ENCODE peak calls at places on chromosomes 13 and 19, in five cellular contexts. J, R, Y, T and L are unnamed samples.

GRCh38 chr19:10991076-10991475 is 30.2 kb downstream of the SMARCA4 start:
- DNase-seq in J (no peak), R (no peak), Y (no peak), T (no peak), L (no peak)

GRCh38 chr19:2353895-2354592 is 6.0 kb upstream of the TMPRSS9 start:
- DNase-seq in J (no peak), R (no peak), Y (no peak), T (no peak), L (no peak)

GRCh38 chr19:51830263-51830662 is 35.3 kb downstream of the FPR3 start:
- DNase-seq in J (no peak), R (no peak), Y (no peak), T (no peak), L (no peak)

GRCh38 chr19:7366701-7367420 is 18.1 kb downstream of the ARHGEF18 start:
- DNase-seq in J (no peak), R (peak), Y (no peak), T (no peak), L (no peak)

GRCh38 chr19:39590265-39590664 is 12.1 kb upstream of the LGALS13 start:
- DNase-seq in J (no peak), R (no peak), Y (no peak), T (peak), L (no peak)

GRCh38 chr19:13839938-13840750 is 36.8 kb upstream of the NANOS3 start:
- DNase-seq in J (no peak), R (no peak), Y (no peak), T (no peak), L (no peak)

GRCh38 chr13:85241045-85241444 is 558.2 kb downstream of the SLITRK6 start:
- DNase-seq in J (no peak), R (no peak), Y (no peak), T (no peak), L (no peak)

GRCh38 chr13:52159159-52159982 is at the start of gene NEK3:
- DNase-seq in J (peak), R (peak), Y (no peak), T (peak), L (peak)

GRCh38 chr19:7993560-7993959 is 11.9 kb downstream of the ELAVL1 start:
- DNase-seq in J (no peak), R (no peak), Y (no peak), T (no peak), L (no peak)

GRCh38 chr13:42967660-42968059 is 24.4 kb downstream of the EPSTI1 start:
- DNase-seq in J (no peak), R (no peak), Y (no peak), T (no peak), L (no peak)

GRCh38 chr13:108834193-108834592 is 204.8 kb downstream of the MYO16 start:
- DNase-seq in J (no peak), R (no peak), Y (no peak), T (no peak), L (peak)

GRCh38 chr19:40960062-40960685 is 30.9 kb upstream of the CYP2B6 start:
- DNase-seq in J (no peak), R (no peak), Y (no peak), T (no peak), L (no peak)

GRCh38 chr13:66424417-66424816 is 805.7 kb downstream of the PCDH9 start:
- DNase-seq in J (no peak), R (no peak), Y (no peak), T (no peak), L (no peak)

GRCh38 chr13:100835695-100836094 is 161.1 kb upstream of the TMTC4 start:
- DNase-seq in J (no peak), R (no peak), Y (no peak), T (no peak), L (no peak)

GRCh38 chr13:38703255-38703654 is 16.4 kb downstream of the FREM2 start:
- DNase-seq in J (no peak), R (no peak), Y (no peak), T (no peak), L (no peak)

GRCh38 chr13:78601886-78602560 is 1.3 kb downstream of the POU4F1 start:
- DNase-seq in J (no peak), R (no peak), Y (no peak), T (no peak), L (no peak)

GRCh38 chr13:48731957-48732569 is 78.3 kb downstream of the CYSLTR2 start:
- DNase-seq in J (peak), R (peak), Y (no peak), T (peak), L (peak)

GRCh38 chr19:11225172-11225571 is 14.2 kb upstream of the ANGPTL8 start:
- DNase-seq in J (no peak), R (no peak), Y (no peak), T (no peak), L (no peak)

GRCh38 chr19:1295169-1296012 is 9.7 kb downstream of the EFNA2 start:
- DNase-seq in J (peak), R (no peak), Y (no peak), T (peak), L (no peak)

GRCh38 chr19:29683009-29683408 is 17.7 kb downstream of the PLEKHF1 start:
- DNase-seq in J (no peak), R (peak), Y (no peak), T (no peak), L (no peak)

GRCh38 chr13:38821753-38822551 is 135.1 kb downstream of the FREM2 start:
- DNase-seq in J (no peak), R (no peak), Y (no peak), T (no peak), L (no peak)

GRCh38 chr13:24063281-24063851 is 97.2 kb upstream of the SPATA13 start:
- DNase-seq in J (no peak), R (no peak), Y (no peak), T (no peak), L (no peak)

GRCh38 chr13:32581177-32581786 is 5.0 kb upstream of the PDS5B start:
- DNase-seq in J (no peak), R (peak), Y (no peak), T (no peak), L (no peak)

GRCh38 chr19:50162988-50163387 is at the start of gene IZUMO2:
- DNase-seq in J (no peak), R (no peak), Y (no peak), T (peak), L (no peak)

GRCh38 chr19:58513213-58513693 is 1.5 kb upstream of the SLC27A5 start:
- DNase-seq in J (no peak), R (no peak), Y (no peak), T (no peak), L (no peak)

GRCh38 chr13:43232866-43233265 is 209.5 kb downstream of the DNAJC15 start:
- DNase-seq in J (no peak), R (no peak), Y (no peak), T (no peak), L (no peak)

GRCh38 chr13:30895773-30896172 is 10.3 kb upstream of the MEDAG start:
- DNase-seq in J (no peak), R (no peak), Y (no peak), T (no peak), L (no peak)

GRCh38 chr19:39372047-39372802 is 18.7 kb downstream of the PAF1 start:
- DNase-seq in J (no peak), R (no peak), Y (no peak), T (no peak), L (no peak)

GRCh38 chr19:45940515-45940805 is 25.9 kb upstream of the NANOS2 start:
- DNase-seq in J (no peak), R (no peak), Y (no peak), T (no peak), L (no peak)

GRCh38 chr13:81988542-81988941 is 1647.6 kb upstream of the SPRY2 start:
- DNase-seq in J (no peak), R (no peak), Y (no peak), T (no peak), L (no peak)

GRCh38 chr19:38898788-38899446 is 501 bp downstream of the SIRT2 start:
- DNase-seq in J (no peak), R (no peak), Y (no peak), T (no peak), L (no peak)

GRCh38 chr13:28220166-28220565 is 81.8 kb downstream of the PAN3 start:
- DNase-seq in J (no peak), R (no peak), Y (no peak), T (no peak), L (no peak)

GRCh38 chr13:99721606-99722384 is 220.5 kb downstream of the TM9SF2 start:
- DNase-seq in J (no peak), R (no peak), Y (no peak), T (peak), L (no peak)

GRCh38 chr13:30908416-30908980 is 2.4 kb downstream of the MEDAG start:
- DNase-seq in J (no peak), R (no peak), Y (no peak), T (no peak), L (no peak)

GRCh38 chr13:99123101-99124045 is 77.3 kb upstream of the UBAC2 start:
- DNase-seq in J (no peak), R (no peak), Y (no peak), T (no peak), L (no peak)

GRCh38 chr13:44271031-44271433 is 102.6 kb upstream of the SERP2 start:
- DNase-seq in J (no peak), R (no peak), Y (no peak), T (no peak), L (no peak)

GRCh38 chr19:56837492-56837891 is 3.0 kb downstream of the PEG3 start:
- DNase-seq in J (no peak), R (peak), Y (no peak), T (no peak), L (peak)

GRCh38 chr13:24263652-24264051 is 45.7 kb upstream of the C1QTNF9 start:
- DNase-seq in J (no peak), R (peak), Y (no peak), T (no peak), L (no peak)

GRCh38 chr13:66657165-66657895 is 572.8 kb downstream of the PCDH9 start:
- DNase-seq in J (no peak), R (peak), Y (no peak), T (no peak), L (no peak)

GRCh38 chr19:39409886-39410619 is 2.4 kb upstream of the PLEKHG2 start:
- DNase-seq in J (no peak), R (peak), Y (no peak), T (peak), L (no peak)

DNA sequence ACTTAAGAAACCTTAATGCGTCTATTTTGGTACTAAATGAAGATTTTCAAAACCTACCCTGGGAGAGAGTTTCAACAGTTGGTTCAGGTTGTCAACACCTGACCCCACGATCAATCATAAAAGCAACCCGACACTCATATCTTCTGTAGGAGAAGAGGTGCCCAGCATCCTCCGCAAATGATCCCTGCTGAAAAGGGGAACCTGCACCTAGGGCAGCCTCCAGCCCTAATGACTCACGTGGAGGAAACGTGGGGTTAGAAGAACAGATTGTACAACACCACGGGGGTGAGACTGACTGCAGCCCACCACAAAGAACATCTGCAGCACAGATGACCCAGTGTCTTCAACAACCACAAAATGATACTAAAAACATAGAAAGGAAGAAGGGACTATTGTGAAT is 116.3 kb downstream of the RAB20 start:
- DNase-seq in J (no peak), R (no peak), Y (no peak), T (no peak), L (no peak)
- TF ChIP-seq SUZ12 in J (no peak), R (no peak), Y (no peak), T (no peak), L (no peak)

GRCh38 chr13:73069206-73069815 is 10.5 kb downstream of the KLF5 start:
- DNase-seq in J (no peak), R (no peak), Y (no peak), T (no peak), L (no peak)

GRCh38 chr13:73062368-73062767 is 3.6 kb downstream of the KLF5 start:
- DNase-seq in J (no peak), R (no peak), Y (no peak), T (no peak), L (no peak)

GRCh38 chr13:73064991-73065390 is 6.2 kb downstream of the KLF5 start:
- DNase-seq in J (no peak), R (no peak), Y (no peak), T (no peak), L (no peak)

GRCh38 chr13:73063166-73063565 is 4.4 kb downstream of the KLF5 start:
- DNase-seq in J (no peak), R (no peak), Y (no peak), T (no peak), L (no peak)

DNA sequence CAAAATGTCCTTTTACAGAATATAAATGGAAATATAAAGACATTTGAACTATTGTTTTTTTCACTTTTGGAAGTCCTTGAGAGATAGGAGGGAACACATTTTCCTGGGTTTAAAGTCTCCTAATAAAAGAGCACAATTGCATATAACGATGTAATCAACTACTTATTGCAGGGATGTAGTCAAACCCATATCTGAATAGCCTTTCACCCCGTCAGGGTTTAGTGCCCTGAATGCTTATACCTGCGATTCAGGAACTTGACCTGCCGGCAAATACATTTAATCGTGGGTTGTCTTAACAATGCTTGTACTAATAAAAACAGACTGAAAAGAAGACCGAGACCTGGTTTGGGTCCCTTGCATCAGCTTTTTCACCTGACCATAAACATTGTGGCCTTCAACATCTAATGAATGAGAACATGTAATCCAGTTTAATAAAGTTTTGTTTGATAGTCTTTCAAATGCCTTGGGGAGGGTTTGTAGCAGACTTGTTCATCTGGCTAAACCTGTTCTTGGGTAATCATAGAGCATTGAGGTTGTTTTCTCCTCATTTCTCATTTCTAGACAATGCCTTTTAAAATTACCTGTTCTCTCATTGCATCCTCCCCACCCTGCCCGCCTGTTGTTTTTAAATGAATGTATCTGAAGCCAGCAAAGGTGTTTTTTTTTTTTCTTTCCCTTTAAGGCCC is 7.0 kb downstream of the KLF5 start:
- DNase-seq in J (no peak), R (no peak), Y (no peak), T (no peak), L (no peak)
- TF ChIP-seq SUZ12 in J (no peak), R (no peak), Y (no peak), T (no peak), L (no peak)

GRCh38 chr19:48678201-48678600 is 5.4 kb upstream of the NTN5 start:
- DNase-seq in J (no peak), R (no peak), Y (no peak), T (no peak), L (no peak)

GRCh38 chr19:48680436-48681126 is 7.8 kb upstream of the NTN5 start:
- DNase-seq in J (no peak), R (no peak), Y (no peak), T (no peak), L (no peak)

GRCh38 chr19:48683349-48683748 is 10.5 kb upstream of the NTN5 start:
- DNase-seq in J (no peak), R (no peak), Y (no peak), T (no peak), L (no peak)

GRCh38 chr19:48676887-48677286 is 4.1 kb upstream of the NTN5 start:
- DNase-seq in J (no peak), R (no peak), Y (no peak), T (no peak), L (no peak)

DNA sequence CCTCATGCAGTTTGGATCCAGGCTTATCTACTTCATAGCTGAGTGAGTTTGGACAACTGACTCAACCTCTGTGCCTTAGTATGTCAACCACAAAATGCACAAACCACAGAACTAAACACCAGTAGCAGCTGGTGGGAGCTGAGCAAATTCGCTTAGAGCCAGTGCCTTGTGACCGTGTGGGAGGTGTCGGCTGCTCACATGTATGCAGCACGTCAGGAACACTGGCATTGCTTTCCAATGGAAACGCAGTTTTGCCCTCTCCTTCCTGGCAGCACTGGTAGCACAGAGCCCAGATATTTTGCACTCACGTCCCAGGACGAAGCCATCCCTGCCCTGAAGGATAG is 8.3 kb upstream of the NTN5 start:
- DNase-seq in J (no peak), R (no peak), Y (no peak), T (no peak), L (no peak)
- TF ChIP-seq SUZ12 in J (no peak), R (no peak), Y (no peak), T (no peak), L (no peak)

GRCh38 chr13:110555601-110556223 is 5.8 kb downstream of the RAB20 start:
- DNase-seq in J (no peak), R (peak), Y (no peak), T (no peak), L (no peak)

GRCh38 chr13:110554946-110555345 is 6.6 kb downstream of the RAB20 start:
- DNase-seq in J (no peak), R (no peak), Y (no peak), T (no peak), L (no peak)

GRCh38 chr13:110552767-110553166 is 8.8 kb downstream of the RAB20 start:
- DNase-seq in J (no peak), R (no peak), Y (no peak), T (no peak), L (no peak)

GRCh38 chr13:110553417-110553816 is 8.1 kb downstream of the RAB20 start:
- DNase-seq in J (no peak), R (peak), Y (no peak), T (no peak), L (no peak)

DNA sequence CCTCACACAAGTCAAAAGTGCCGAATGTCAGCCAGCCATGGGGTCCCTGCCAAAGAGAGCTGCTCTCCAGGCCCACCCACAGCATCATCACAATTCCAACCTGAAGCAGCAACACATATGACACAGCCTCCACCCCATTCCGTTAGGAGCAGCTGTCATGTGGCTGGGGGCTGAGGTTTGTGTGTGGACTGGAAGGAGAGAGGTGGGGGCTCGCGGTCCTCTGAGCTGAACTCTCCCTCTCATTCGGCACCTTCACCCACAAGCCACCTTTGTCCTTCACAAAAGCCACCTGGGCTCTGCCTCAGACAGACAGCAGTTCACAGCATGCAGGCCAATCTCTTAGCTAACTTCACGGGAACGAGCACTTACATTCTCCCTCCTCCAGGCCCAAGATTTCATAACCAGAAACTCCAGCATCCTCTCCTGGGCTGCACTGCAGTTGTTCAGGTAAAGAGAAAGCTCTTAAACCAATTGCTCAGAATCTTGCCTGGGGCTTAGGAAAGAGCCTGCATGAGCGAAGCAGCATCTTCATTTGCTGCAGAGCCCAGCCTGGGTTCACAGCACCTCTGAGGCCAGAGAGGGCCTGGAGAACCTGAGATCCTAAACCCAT is 7.2 kb downstream of the RAB20 start:
- DNase-seq in J (no peak), R (no peak), Y (no peak), T (no peak), L (no peak)
- TF ChIP-seq SUZ12 in J (no peak), R (no peak), Y (no peak), T (no peak), L (no peak)

DNA sequence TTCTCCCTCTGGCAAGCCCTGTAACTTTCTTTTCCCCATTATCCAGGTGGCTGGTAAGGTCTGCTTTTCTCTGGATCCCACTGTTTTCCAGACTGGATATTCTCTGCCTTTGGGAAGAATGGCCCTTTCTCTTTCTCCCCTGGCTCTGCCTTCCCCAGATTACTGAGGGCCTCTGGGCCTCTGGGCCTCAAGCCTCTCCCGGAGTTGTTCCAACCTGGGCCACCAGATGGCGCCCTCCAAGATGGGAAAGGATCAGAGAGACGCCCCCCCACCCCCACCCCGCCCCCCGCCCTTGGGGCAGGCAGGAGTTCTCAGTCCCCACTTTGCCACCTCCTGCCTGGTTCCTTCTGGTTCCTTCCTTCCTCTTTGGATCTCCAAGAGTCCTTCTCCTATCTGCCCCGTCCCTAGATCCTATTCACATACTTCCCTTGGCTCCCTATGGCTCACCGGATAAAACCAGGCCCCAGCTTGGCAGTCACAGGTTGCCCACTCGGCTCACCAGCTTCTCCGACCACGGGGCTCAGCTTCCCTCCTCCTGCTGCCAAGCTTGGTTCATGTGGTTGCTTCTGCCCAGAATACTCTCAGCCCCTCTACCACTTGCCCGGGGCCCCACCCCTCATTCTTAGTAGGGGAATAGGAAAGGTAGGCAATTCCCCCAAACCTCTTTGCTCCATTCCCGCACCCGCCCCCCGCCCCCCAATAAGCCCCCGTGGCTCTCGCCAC is 13.0 kb downstream of the EPS8L1 start:
- DNase-seq in J (peak), R (peak), Y (no peak), T (peak), L (no peak)
- TF ChIP-seq SUZ12 in J (no peak), R (no peak), Y (no peak), T (no peak), L (no peak)